ENCODE peak calls at places on chromosomes 1 and 21, in seven cellular contexts. F is heart left ventricle, G is tibial artery, B is Panc1, P is HAP-1, I is left ventricle myocardium inferior, L is esophagus squamous epithelium. U is an unnamed sample.
A peak's percentile ranks its signal among the peaks of the same experiment; 100 is the strongest.

GRCh38 chr1:51912881-51913280 is 34.4 kb upstream of the NRDC start:
- DNase-seq in F (no peak), G (no peak), B (no peak), P (no peak), I (no peak), L (no peak), U (no peak)

GRCh38 chr21:33029975-33030461 is 4.3 kb downstream of the OLIG2 start:
- DNase-seq in F (no peak), G (no peak), B (no peak), P (no peak), I (no peak), L (no peak), U (no peak)

GRCh38 chr1:85612704-85613361 is 32.3 kb downstream of the CCN1 start:
- DNase-seq in F (no peak), G (no peak), B (peak; percentile 71), P (no peak), I (no peak), L (no peak), U (peak; percentile 71)

GRCh38 chr1:107787299-107787698 is 177.7 kb downstream of the VAV3 start:
- DNase-seq in F (no peak), G (no peak), B (no peak), P (no peak), I (no peak), L (no peak), U (no peak)

GRCh38 chr1:30084909-30085571 is 638.3 kb downstream of the MATN1 start:
- DNase-seq in F (no peak), G (no peak), B (no peak), P (no peak), I (no peak), L (no peak), U (no peak)

GRCh38 chr21:31159808-31160207 is 121.5 kb upstream of the KRTAP19-8 start:
- DNase-seq in F (no peak), G (no peak), B (no peak), P (no peak), I (no peak), L (no peak), U (no peak)

GRCh38 chr1:155052412-155053400 is 1.6 kb downstream of the ADAM15 start:
- DNase-seq in F (peak; percentile 83), G (no peak), B (no peak), P (no peak), I (peak; percentile 67), L (no peak), U (no peak)

GRCh38 chr1:23450894-23451293 is 26.3 kb upstream of the TCEA3 start:
- DNase-seq in F (no peak), G (no peak), B (no peak), P (no peak), I (no peak), L (no peak), U (no peak)

GRCh38 chr1:98102369-98103030 is 181.7 kb upstream of the DPYD start:
- DNase-seq in F (no peak), G (no peak), B (no peak), P (no peak), I (no peak), L (no peak), U (no peak)

GRCh38 chr1:197783510-197783948 is 8.2 kb upstream of the DENND1B start:
- DNase-seq in F (no peak), G (no peak), B (no peak), P (no peak), I (no peak), L (no peak), U (peak; percentile 20)

GRCh38 chr1:209655832-209656231 is 3.6 kb upstream of the LAMB3 start:
- DNase-seq in F (no peak), G (no peak), B (no peak), P (no peak), I (no peak), L (no peak), U (no peak)

GRCh38 chr21:38813554-38813953 is 7.8 kb downstream of the ETS2 start:
- DNase-seq in F (no peak), G (no peak), B (no peak), P (no peak), I (no peak), L (no peak), U (no peak)

GRCh38 chr1:17520041-17520440 is 19.5 kb upstream of the ARHGEF10L start:
- DNase-seq in F (no peak), G (no peak), B (no peak), P (no peak), I (no peak), L (no peak), U (no peak)

GRCh38 chr1:15432327-15432726 is 5.9 kb upstream of the CTRC start:
- DNase-seq in F (no peak), G (no peak), B (no peak), P (no peak), I (no peak), L (no peak), U (no peak)

GRCh38 chr1:36125129-36125991 is at the start of gene COL8A2:
- DNase-seq in F (no peak), G (peak; percentile 44), B (no peak), P (no peak), I (peak; percentile 46), L (no peak), U (no peak)

GRCh38 chr1:24970399-24970753 is 40.3 kb upstream of the RUNX3 start:
- DNase-seq in F (no peak), G (no peak), B (no peak), P (no peak), I (no peak), L (no peak), U (no peak)

GRCh38 chr1:21604208-21604957 is 64.8 kb downstream of the RAP1GAP start:
- DNase-seq in F (no peak), G (no peak), B (no peak), P (no peak), I (no peak), L (no peak), U (no peak)

GRCh38 chr1:111802984-111803383 is 47.3 kb downstream of the DDX20 start:
- DNase-seq in F (no peak), G (no peak), B (no peak), P (no peak), I (no peak), L (no peak), U (no peak)

GRCh38 chr1:111803951-111804350 is 48.2 kb downstream of the DDX20 start:
- DNase-seq in F (no peak), G (no peak), B (no peak), P (no peak), I (no peak), L (no peak), U (no peak)

GRCh38 chr1:111801071-111801850 is 45.6 kb downstream of the DDX20 start:
- DNase-seq in F (peak; percentile 57), G (no peak), B (no peak), P (no peak), I (peak; percentile 58), L (no peak), U (no peak)

GRCh38 chr1:111802110-111802509 is 46.4 kb downstream of the DDX20 start:
- DNase-seq in F (peak; percentile 21), G (no peak), B (no peak), P (no peak), I (peak; percentile 61), L (no peak), U (no peak)

DNA sequence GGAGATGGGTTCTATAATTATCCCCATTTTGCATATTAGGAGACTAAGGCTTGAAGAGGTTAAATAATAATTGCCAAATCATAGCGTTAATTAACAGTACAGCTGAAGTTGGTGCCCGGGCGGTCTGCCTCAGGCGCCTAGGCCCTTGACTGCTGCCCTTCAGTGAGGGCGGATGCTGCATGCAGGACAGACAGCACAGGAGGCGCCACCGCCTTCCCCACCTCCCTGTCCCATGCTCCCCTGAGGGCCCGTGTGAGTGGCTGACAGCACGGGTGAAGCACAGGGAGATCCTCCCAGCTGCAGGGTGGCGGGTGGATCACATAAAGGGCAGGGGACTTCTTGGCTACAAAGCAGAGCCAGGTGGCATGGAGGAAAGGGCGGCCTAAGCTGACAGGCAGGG is 49.0 kb downstream of the DDX20 start:
- DNase-seq in F (no peak), G (no peak), B (no peak), P (no peak), I (no peak), L (no peak), U (no peak)
- H3K4me3 ChIP-seq in F (no peak overlapping the region), G (no peak overlapping the region), B (no peak overlapping the region), P (no peak overlapping the region), I (no peak overlapping the region), L (no peak overlapping the region), U (no peak overlapping the region)

GRCh38 chr1:238568707-238569106 is 678.0 kb upstream of the ZP4 start:
- DNase-seq in F (no peak), G (no peak), B (no peak), P (no peak), I (no peak), L (no peak), U (no peak)
- H3K9me3 ChIP-seq in F (no peaks in the 10 kb centered on the region), G (no peaks in the 10 kb centered on the region), B (no peaks in the 10 kb centered on the region), P (no peaks in the 10 kb centered on the region), I (no peaks in the 10 kb centered on the region), L (no peaks in the 10 kb centered on the region), U (no peaks in the 10 kb centered on the region)

GRCh38 chr21:15751561-15751960 is 21.8 kb downstream of the USP25 start:
- DNase-seq in F (no peak), G (no peak), B (no peak), P (no peak), I (no peak), L (no peak), U (no peak)

GRCh38 chr21:15749045-15749867 is 19.5 kb downstream of the USP25 start:
- DNase-seq in F (no peak), G (no peak), B (no peak), P (no peak), I (no peak), L (no peak), U (no peak)

GRCh38 chr21:15752763-15753407 is 23.1 kb downstream of the USP25 start:
- DNase-seq in F (no peak), G (no peak), B (no peak), P (peak; percentile 46), I (no peak), L (no peak), U (no peak)

GRCh38 chr21:15751037-15751436 is 21.3 kb downstream of the USP25 start:
- DNase-seq in F (no peak), G (no peak), B (no peak), P (no peak), I (no peak), L (no peak), U (no peak)

GRCh38 chr21:15749868-15750174 is 20.0 kb downstream of the USP25 start:
- DNase-seq in F (no peak), G (no peak), B (no peak), P (no peak), I (no peak), L (no peak), U (peak; percentile 9)
- H3K4me3 ChIP-seq in F (no peak overlapping the region), G (no peak overlapping the region), B (no peak overlapping the region), P (no peak overlapping the region), I (no peak overlapping the region), L (no peak overlapping the region), U (no peak overlapping the region)

DNA sequence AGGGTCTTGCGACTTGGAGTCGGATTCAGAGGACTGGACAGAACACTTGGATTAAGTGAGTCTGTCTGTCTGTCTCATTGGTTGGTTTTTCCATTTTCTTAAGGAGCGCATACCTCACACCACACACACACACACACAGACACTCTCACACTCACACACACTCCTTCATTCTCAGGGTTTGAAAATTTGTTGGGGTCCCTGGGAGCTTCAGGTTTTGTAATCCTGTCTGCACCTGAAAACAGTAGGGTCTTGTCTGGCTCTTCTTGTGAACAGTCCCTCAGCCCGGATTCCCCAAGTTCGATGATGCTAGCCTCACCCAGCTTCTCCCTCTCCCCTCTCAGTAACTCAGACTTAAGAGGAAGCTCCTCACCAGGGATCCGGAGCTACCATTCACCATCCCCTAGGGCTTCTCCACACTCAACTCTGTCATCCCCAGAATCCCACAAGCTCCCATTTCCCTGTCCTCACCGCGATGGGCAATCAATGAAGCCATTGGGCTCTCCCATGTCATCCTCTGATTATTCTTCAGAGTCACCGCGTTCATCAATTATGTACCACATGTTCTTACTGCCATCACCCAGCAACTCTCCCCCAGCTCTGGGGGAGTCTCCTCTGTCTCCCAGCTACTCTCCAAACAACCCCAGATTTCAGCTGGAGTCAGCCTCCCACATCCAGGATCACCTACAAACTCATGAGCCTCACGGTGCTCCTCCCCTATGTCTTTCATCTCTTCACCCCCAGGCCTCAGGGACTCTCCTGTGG is 1530.9 kb upstream of the TPTE start:
- DNase-seq in F (no peak), G (no peak), B (peak; percentile 64), P (no peak), I (no peak), L (no peak), U (peak; percentile 72)
- H3K9me3 ChIP-seq in F (no peaks in the 10 kb centered on the region), G (peaks cover 3% of the 10 kb centered on the region), B (no peaks in the 10 kb centered on the region), P (peaks cover 28% of the 10 kb centered on the region), I (peaks cover 14% of the 10 kb centered on the region), L (no peaks in the 10 kb centered on the region), U (peaks cover 2% of the 10 kb centered on the region)

U was measured in MG63.